ENCODE peak calls at places on chromosomes 2 and 18, in ten cellular contexts. I is mesendoderm; C is tibial nerve; V is kidney; O is CD8-positive, alpha-beta memory T cell; E is transverse colon; Y is prostate gland; Z is fibroblast of lung; K is lower lobe of right lung; D is heart right ventricle. R is an unnamed sample. For H3K4me1, the result is how much of the 10 kb centered on the place peaks cover.

GRCh38 chr18:78595924-78596573 is 383.6 kb upstream of the SALL3 start:
- DNase-seq in K (no peak), Y (no peak), I (peak), Z (no peak), V (no peak), C (no peak), D (no peak), E (no peak), O (no peak), R (no peak)

GRCh38 chr2:74528600-74529356 is 728 bp downstream of the AUP1 start:
- DNase-seq in E (peak), K (no peak), O (no peak), Y (no peak), V (peak), I (peak), Z (no peak), D (no peak), C (no peak), R (no peak)

GRCh38 chr18:23727707-23728493 is 38.6 kb downstream of the LAMA3 start:
- DNase-seq in K (no peak), Z (no peak), V (no peak), E (no peak), D (no peak), I (no peak), C (no peak), Y (no peak), O (no peak), R (no peak)

GRCh38 chr2:28277466-28277865 is 115.2 kb upstream of the FOSL2 start:
- DNase-seq in K (no peak), E (no peak), O (no peak), Z (no peak), Y (no peak), V (no peak), I (no peak), D (no peak), C (no peak), R (no peak)

GRCh38 chr18:10420561-10421352 is 33.7 kb upstream of the APCDD1 start:
- DNase-seq in Z (peak), O (no peak), E (no peak), K (no peak), I (peak), D (no peak), V (no peak), C (no peak), Y (no peak), R (no peak)

GRCh38 chr2:54267577-54267976 is 11.5 kb upstream of the TSPYL6 start:
- DNase-seq in O (no peak), K (no peak), E (no peak), D (no peak), Y (no peak), C (no peak), V (no peak), I (no peak), Z (no peak), R (no peak)

GRCh38 chr2:226868331-226868730 is 32.5 kb downstream of the RHBDD1 start:
- DNase-seq in Y (no peak), D (no peak), I (no peak), O (no peak), Z (peak), C (no peak), E (no peak), V (no peak), K (no peak), R (no peak)

GRCh38 chr18:23226930-23227728 is 91.8 kb downstream of the CABLES1 start:
- DNase-seq in O (peak), V (no peak), Y (no peak), E (no peak), D (peak), I (no peak), Z (peak), C (no peak), K (no peak), R (peak)

GRCh38 chr2:37625781-37626548 is 45.5 kb downstream of the CDC42EP3 start:
- DNase-seq in Y (no peak), E (peak), K (no peak), V (peak), O (peak), Z (peak), I (no peak), D (no peak), C (no peak), R (no peak)

GRCh38 chr2:217223222-217223930 is 363.5 kb upstream of the TNP1 start:
- DNase-seq in I (no peak), O (no peak), C (no peak), D (no peak), Y (no peak), K (no peak), V (no peak), E (no peak), Z (peak), R (no peak)

GRCh38 chr18:54149078-54149697 is 75.3 kb downstream of the MBD2 start:
- DNase-seq in Z (peak), Y (no peak), I (peak), V (no peak), D (no peak), K (no peak), E (no peak), C (no peak), O (no peak), R (no peak)

GRCh38 chr2:204850576-204850975 is 305.3 kb downstream of the PARD3B start:
- DNase-seq in K (no peak), C (no peak), I (peak), D (no peak), Z (no peak), Y (no peak), E (no peak), V (no peak), O (no peak), R (no peak)

GRCh38 chr2:127591221-127591923 is 54.6 kb upstream of the GPR17 start:
- DNase-seq in D (peak), O (peak), Y (peak), K (peak), C (no peak), E (peak), V (no peak), I (peak), Z (peak), R (peak)

GRCh38 chr2:125573432-125573831 is 1082.5 kb upstream of the GYPC start:
- DNase-seq in Z (no peak), Y (no peak), I (no peak), O (no peak), D (no peak), V (no peak), C (no peak), K (no peak), E (no peak), R (no peak)

GRCh38 chr2:234958311-234958710 is 6.5 kb downstream of the SH3BP4 start:
- DNase-seq in C (no peak), E (no peak), K (peak), Z (no peak), D (no peak), Y (no peak), I (no peak), O (no peak), V (peak), R (no peak)

GRCh38 chr2:234958746-234959395 is 7.1 kb downstream of the SH3BP4 start:
- DNase-seq in C (no peak), Y (no peak), K (peak), Z (no peak), D (no peak), O (no peak), V (peak), E (no peak), I (no peak), R (no peak)

GRCh38 chr2:234961784-234962183 is 10.0 kb downstream of the SH3BP4 start:
- DNase-seq in Z (no peak), K (no peak), C (no peak), D (no peak), I (no peak), O (no peak), V (peak), Y (no peak), E (no peak), R (no peak)

GRCh38 chr2:234957533-234958135 is 5.8 kb downstream of the SH3BP4 start:
- DNase-seq in Z (peak), O (no peak), E (no peak), K (peak), D (no peak), C (no peak), I (no peak), V (peak), Y (no peak), R (no peak)

GRCh38 chr2:234960091-234961088 is 8.6 kb downstream of the SH3BP4 start:
- DNase-seq in C (no peak), V (peak), I (no peak), E (no peak), O (no peak), K (no peak), D (no peak), Z (peak), Y (no peak), R (no peak)
- H3K27ac ChIP-seq in C (peak), V (peak), I (no peak), E (no peak), O (no peak), K (peak), D (peak), Z (peak), Y (no peak), R (no peak)

GRCh38 chr2:231356474-231356849 is 39.0 kb upstream of the B3GNT7 start:
- DNase-seq in C (no peak), V (no peak), Y (no peak), O (no peak), Z (no peak), K (no peak), D (no peak), I (no peak), E (no peak), R (no peak)
- H3K4me1 ChIP-seq in C (under half), V (under half), Y (under half), O (under half), Z (under half), K (under half), D (under half), I (under half), E (under half), R (under half)

GRCh38 chr2:105760639-105761337 is 16.1 kb downstream of the NCK2 start:
- DNase-seq in Y (no peak), O (no peak), Z (no peak), D (no peak), V (no peak), E (no peak), K (no peak), I (no peak), C (no peak), R (no peak)

GRCh38 chr2:105764059-105764458 is 19.3 kb downstream of the NCK2 start:
- DNase-seq in E (no peak), K (no peak), C (no peak), O (no peak), V (no peak), I (no peak), Z (no peak), Y (no peak), D (no peak), R (no peak)

GRCh38 chr2:105760191-105760590 is 15.5 kb downstream of the NCK2 start:
- DNase-seq in D (no peak), C (no peak), O (no peak), K (no peak), I (peak), E (no peak), V (no peak), Y (no peak), Z (no peak), R (no peak)

GRCh38 chr2:105763076-105763475 is 18.4 kb downstream of the NCK2 start:
- DNase-seq in D (no peak), C (no peak), E (no peak), O (no peak), Y (no peak), K (no peak), V (no peak), Z (no peak), I (no peak), R (no peak)

GRCh38 chr2:105761931-105762515 is 17.3 kb downstream of the NCK2 start:
- DNase-seq in O (no peak), K (no peak), D (no peak), Z (no peak), I (peak), C (no peak), V (no peak), Y (no peak), E (no peak), R (no peak)
- H3K4me3 ChIP-seq in O (peak), K (no peak), D (no peak), Z (no peak), I (no peak), C (no peak), V (no peak), Y (no peak), E (no peak), R (no peak)

GRCh38 chr2:3100386-3100785 is 277.2 kb downstream of the EIPR1 start:
- DNase-seq in D (no peak), K (no peak), C (no peak), V (peak), Z (no peak), Y (no peak), E (no peak), I (no peak), O (no peak), R (no peak)
- H3K27ac ChIP-seq in D (no peak), K (no peak), C (no peak), V (no peak), Z (no peak), Y (no peak), E (no peak), I (no peak), O (no peak), R (no peak)

DNA sequence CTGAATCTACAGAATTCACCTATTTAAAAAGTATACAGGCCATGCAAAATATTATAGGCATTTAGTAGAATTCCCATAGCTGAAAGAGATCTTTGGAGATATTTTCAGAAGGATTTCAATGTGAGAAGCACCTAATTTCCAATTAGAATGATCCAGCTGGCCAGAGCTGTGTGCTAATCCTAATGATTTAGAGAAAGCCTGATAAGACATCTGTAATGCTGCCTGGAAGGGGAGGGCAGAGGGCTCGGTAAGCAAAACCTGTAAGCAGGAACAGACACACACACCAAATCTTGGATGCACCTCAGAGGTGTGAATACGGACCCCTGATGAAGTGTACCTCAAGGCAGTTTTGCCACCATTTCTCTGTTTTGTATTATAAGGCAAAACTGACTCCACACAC is 14.0 kb downstream of the SERTAD2 start:
- DNase-seq in D (no peak), O (no peak), C (no peak), Y (no peak), E (no peak), K (no peak), V (no peak), Z (no peak), I (no peak), R (no peak)
- H3K4me1 ChIP-seq in D (half or more), O (half or more), C (half or more), Y (under half), E (half or more), K (half or more), V (under half), Z (under half), I (under half), R (half or more)

R was measured in heart left ventricle.